ENCODE peak calls at places on chromosomes 5 and 9, in nine cellular contexts. N is mesenteric fat pad; J is PC-9; P is T-helper 1 cell; Z is NCI-H510A treated with DMSO at 0.1 percent for 48 hours; B is stimulated activated CD4-positive, alpha-beta T cell treated with anti-CD3 and anti-CD28 coated beads, Interleukin-12 subunit alpha, Interleukin-12 subunit beta, amount 100 ng/mL, for 48 hours; I is right lobe of liver; A is right cardiac atrium; X is hippocampal formation. V is an unnamed sample.

GRCh38 chr5:95669540-95669939 is 13.3 kb downstream of the SPATA9 start:
- DNase-seq in X (peak), N (no peak), I (peak), B (no peak), J (no peak), P (no peak), A (peak), Z (no peak), V (peak)

GRCh38 chr9:112569186-112569585 is 82.6 kb downstream of the KIAA1958 start:
- DNase-seq in I (no peak), B (no peak), P (no peak), N (no peak), X (no peak), A (no peak), Z (no peak), J (no peak), V (no peak)

GRCh38 chr5:179668404-179668803 is 12.4 kb downstream of the CBY3 start:
- DNase-seq in X (no peak), P (peak), N (no peak), J (no peak), I (no peak), B (no peak), Z (no peak), A (no peak), V (no peak)

GRCh38 chr5:123807177-123807900 is 295.4 kb downstream of the CSNK1G3 start:
- DNase-seq in B (no peak), P (no peak), A (peak), J (no peak), X (peak), Z (no peak), N (no peak), I (no peak), V (no peak)

GRCh38 chr5:133675376-133676154 is 63.2 kb upstream of the FSTL4 start:
- DNase-seq in I (no peak), B (no peak), P (no peak), J (no peak), Z (no peak), X (no peak), A (no peak), N (no peak), V (no peak)

GRCh38 chr9:127262621-127263020 is 2.0 kb upstream of the GARNL3 start:
- DNase-seq in P (no peak), N (no peak), B (no peak), J (no peak), A (no peak), X (peak), Z (no peak), I (no peak), V (no peak)

GRCh38 chr5:12570688-12571087 is 666.4 kb upstream of the CTNND2 start:
- DNase-seq in N (no peak), P (no peak), I (no peak), J (no peak), X (no peak), Z (no peak), B (no peak), A (no peak), V (no peak)

GRCh38 chr9:134046894-134047681 is 20.7 kb downstream of the BRD3 start:
- DNase-seq in I (peak), Z (no peak), X (no peak), N (no peak), P (no peak), A (peak), J (no peak), B (no peak), V (no peak)

GRCh38 chr5:139561655-139562451 is 714 bp downstream of the UBE2D2 start:
- DNase-seq in Z (peak), P (no peak), N (peak), X (no peak), I (peak), A (peak), B (peak), J (peak), V (no peak)

GRCh38 chr5:97163360-97163764 is 19.7 kb downstream of the RIOK2 start:
- DNase-seq in J (no peak), I (no peak), N (no peak), P (no peak), Z (peak), B (no peak), X (peak), A (no peak), V (no peak)